ENCODE peak calls at places on chromosomes 7 and 10, in eight cellular contexts. L is lung microvascular endothelial cell; Q is aorta; O is activated CD4-positive, alpha-beta T cell treated with anti-CD3 and anti-CD28 coated beads, Interleukin-2, amount 10 ng/mL, durations not matched to agents 7 days and 5 days; M is GM04504; Y is midbrain; U is naive thymus-derived CD8-positive, alpha-beta T cell; I is neural progenitor cell. T is an unnamed sample.

GRCh38 chr7:80831996-80832395 is 86.9 kb downstream of the SEMA3C start:
- DNase-seq in M (no peak), O (no peak), I (no peak), Q (no peak), U (no peak), Y (no peak), L (no peak), T (no peak)

GRCh38 chr7:66683770-66684123 is 55.1 kb downstream of the KCTD7 start:
- DNase-seq in Y (no peak), L (no peak), I (no peak), Q (no peak), U (no peak), M (no peak), O (no peak), T (no peak)

GRCh38 chr7:1839701-1840100 is 169.6 kb downstream of the ELFN1 start:
- DNase-seq in Y (no peak), Q (peak; percentile 41), M (no peak), L (no peak), I (no peak), O (no peak), U (no peak), T (no peak)

GRCh38 chr10:86569335-86569734 is 47.7 kb upstream of the WAPL start:
- DNase-seq in Q (no peak), O (no peak), Y (no peak), M (no peak), U (no peak), I (no peak), L (no peak), T (no peak)

GRCh38 chr10:17644485-17644964 is 574 bp downstream of the STAM start:
- DNase-seq in Y (peak; percentile 54), M (no peak), I (no peak), L (no peak), Q (no peak), U (no peak), O (peak; percentile 30), T (no peak)

GRCh38 chr7:111312966-111313365 is 222.0 kb downstream of the LRRN3 start:
- DNase-seq in U (no peak), I (peak; percentile 9), L (no peak), M (no peak), O (no peak), Q (no peak), Y (no peak), T (no peak)

GRCh38 chr7:36746347-36746746 is 22.1 kb upstream of the AOAH start:
- DNase-seq in L (peak; percentile 14), U (no peak), I (no peak), Y (no peak), Q (peak; percentile 60), M (no peak), O (no peak), T (no peak)

GRCh38 chr10:5546891-5547683 is 22.3 kb downstream of the CALML3 start:
- DNase-seq in I (no peak), Q (peak; percentile 34), U (no peak), O (no peak), M (no peak), L (peak; percentile 7), Y (no peak), T (no peak)

GRCh38 chr7:158249692-158250091 is 337.9 kb downstream of the PTPRN2 start:
- DNase-seq in Y (no peak), Q (no peak), M (no peak), O (no peak), L (no peak), I (no peak), U (no peak), T (no peak)

GRCh38 chr10:11986593-11987216 is 55.9 kb downstream of the UPF2 start:
- DNase-seq in Y (peak; percentile 82), Q (peak; percentile 79), M (peak; percentile 49), U (peak; percentile 63), I (peak; percentile 83), O (peak; percentile 81), L (peak; percentile 90), T (peak; percentile 48)

GRCh38 chr10:51786684-51787035 is 87.3 kb upstream of the CSTF2T start:
- DNase-seq in Y (no peak), I (no peak), M (no peak), Q (no peak), L (no peak), O (no peak), U (no peak), T (no peak)

GRCh38 chr7:101690061-101690460 is 61.0 kb upstream of the MYL10 start:
- DNase-seq in O (no peak), Q (no peak), U (no peak), Y (no peak), I (no peak), M (no peak), L (no peak), T (no peak)

GRCh38 chr10:97475936-97476594 is 22.2 kb downstream of the MMS19 start:
- DNase-seq in L (no peak), I (no peak), M (peak; percentile 56), U (no peak), O (no peak), Y (peak; percentile 5), Q (no peak), T (no peak)

GRCh38 chr7:109179601-109180000 is 609.9 kb downstream of the DNAJB9 start:
- DNase-seq in Y (no peak), I (no peak), O (no peak), U (no peak), Q (no peak), M (no peak), L (no peak), T (no peak)

GRCh38 chr7:121116399-121116798 is 127.9 kb downstream of the CPED1 start:
- DNase-seq in L (no peak), Q (no peak), O (no peak), Y (no peak), U (no peak), I (no peak), M (peak; percentile 3), T (no peak)

GRCh38 chr10:89414879-89415821 is 782 bp downstream of the IFIT5 start:
- DNase-seq in Q (peak; percentile 69), L (peak; percentile 54), O (peak; percentile 52), I (peak; percentile 60), U (peak; percentile 40), Y (peak; percentile 68), M (no peak), T (peak; percentile 66)

GRCh38 chr10:126844406-126844805 is 60.8 kb upstream of the DOCK1 start:
- DNase-seq in M (no peak), L (peak; percentile 16), I (no peak), O (no peak), U (no peak), Y (no peak), Q (no peak), T (no peak)

GRCh38 chr10:23408330-23408976 is 30.4 kb upstream of the OTUD1 start:
- DNase-seq in U (no peak), Q (no peak), O (no peak), L (no peak), M (peak; percentile 17), Y (no peak), I (no peak), T (no peak)

GRCh38 chr7:112069879-112070321 is 136.3 kb downstream of the DOCK4 start:
- DNase-seq in M (no peak), U (no peak), O (no peak), I (no peak), L (peak; percentile 67), Q (no peak), Y (no peak), T (no peak)

GRCh38 chr7:18667466-18667865 is 171.9 kb downstream of the HDAC9 start:
- DNase-seq in Y (no peak), M (no peak), U (no peak), L (peak; percentile 78), O (no peak), Q (no peak), I (no peak), T (no peak)

GRCh38 chr10:71632896-71633600 is 86.5 kb downstream of the C10orf105 start:
- DNase-seq in O (no peak), Y (no peak), U (no peak), M (no peak), L (no peak), I (peak; percentile 60), Q (no peak), T (no peak)

GRCh38 chr10:121460733-121461132 is 137.5 kb downstream of the FGFR2 start:
- DNase-seq in Y (no peak), I (no peak), Q (no peak), O (no peak), U (no peak), M (no peak), L (no peak), T (no peak)

GRCh38 chr10:43959364-43959763 is 310.7 kb upstream of the ZNF32 start:
- DNase-seq in M (no peak), O (no peak), Q (no peak), U (no peak), Y (no peak), L (no peak), I (no peak), T (no peak)

GRCh38 chr10:90775351-90776028 is 82.3 kb downstream of the HTR7 start:
- DNase-seq in Y (peak; percentile 7), M (no peak), O (no peak), I (peak; percentile 26), L (peak; percentile 16), Q (peak; percentile 65), U (no peak), T (no peak)

GRCh38 chr10:17276756-17277424 is 48.8 kb downstream of the VIM start:
- DNase-seq in M (no peak), I (peak; percentile 8), L (no peak), U (no peak), Q (no peak), Y (no peak), O (no peak), T (no peak)

GRCh38 chr7:80622531-80622930 is 15.9 kb upstream of the CD36 start:
- DNase-seq in L (no peak), O (no peak), U (no peak), Q (no peak), I (no peak), M (no peak), Y (no peak), T (no peak)

GRCh38 chr10:91185239-91185875 is 35.1 kb upstream of the PCGF5 start:
- DNase-seq in U (no peak), L (no peak), Y (no peak), I (no peak), M (no peak), O (no peak), Q (peak; percentile 66), T (no peak)

GRCh38 chr10:108982141-108982540 is 941.2 kb downstream of the XPNPEP1 start:
- DNase-seq in L (no peak), Q (no peak), I (no peak), U (no peak), M (no peak), O (no peak), Y (no peak), T (no peak)

GRCh38 chr10:11573497-11573896 is 38.0 kb downstream of the USP6NL start:
- DNase-seq in O (no peak), M (peak; percentile 39), U (no peak), L (no peak), I (peak; percentile 41), Y (peak; percentile 21), Q (no peak), T (peak; percentile 37)

GRCh38 chr10:34739915-34740314 is 75.2 kb downstream of the PARD3 start:
- DNase-seq in Q (no peak), L (no peak), O (no peak), U (no peak), Y (no peak), I (peak; percentile 87), M (peak; percentile 60), T (no peak)

GRCh38 chr7:128233471-128233870 is 7.6 kb upstream of the LEP start:
- DNase-seq in L (no peak), I (no peak), O (no peak), Q (no peak), Y (no peak), U (no peak), M (no peak), T (no peak)

GRCh38 chr7:29495618-29496017 is 68.0 kb upstream of the PRR15 start:
- DNase-seq in L (no peak), O (no peak), Q (no peak), M (no peak), U (no peak), I (peak; percentile 22), Y (no peak), T (no peak)

GRCh38 chr10:653991-654646 is 35.3 kb downstream of the DIP2C start:
- DNase-seq in I (no peak), Q (no peak), M (no peak), U (no peak), Y (peak; percentile 36), O (no peak), L (peak; percentile 33), T (no peak)

GRCh38 chr10:128066954-128067382 is 59.3 kb downstream of the MKI67 start:
- DNase-seq in Q (peak; percentile 12), I (no peak), O (no peak), U (no peak), M (no peak), Y (no peak), L (no peak), T (no peak)

T was measured in naive B cell.